ENCODE peak calls at places on chromosomes 4 and X, in seven cellular contexts. S is H9, I is IMR-90, T is mesenchymal stem cell, C is mesendoderm, R is trophoblast cell, O is H1. Y is an unnamed sample.

GRCh38 chrX:85052636-85053343 is 49.1 kb downstream of the APOOL start:
- DNase-seq in S (no peak), I (peak; percentile 86), T (peak; percentile 66), C (peak; percentile 9), R (peak; percentile 11), O (no peak), Y (no peak)

GRCh38 chrX:107571296-107571998 is 56.9 kb upstream of the PRPS1 start:
- DNase-seq in S (no peak), I (peak; percentile 91), T (peak; percentile 93), C (no peak), R (peak; percentile 73), O (no peak), Y (no peak)

GRCh38 chrX:19866626-19867410 is 20.6 kb downstream of the SH3KBP1 start:
- DNase-seq in S (no peak), I (no peak), T (no peak), C (no peak), R (no peak), O (no peak), Y (no peak)

GRCh38 chr4:5609265-5610007 is 98.9 kb downstream of the EVC2 start:
- DNase-seq in S (no peak), I (no peak), T (no peak), C (no peak), R (no peak), O (no peak), Y (no peak)

GRCh38 chr4:89305712-89306437 is 1.7 kb downstream of the GPRIN3 start:
- DNase-seq in S (no peak), I (no peak), T (peak; percentile 61), C (no peak), R (no peak), O (no peak), Y (no peak)

GRCh38 chr4:123976875-123977274 is 580.3 kb downstream of the SPRY1 start:
- DNase-seq in S (no peak), I (no peak), T (peak; percentile 10), C (no peak), R (no peak), O (no peak), Y (no peak)

GRCh38 chr4:17072483-17072882 is 174.0 kb upstream of the LDB2 start:
- DNase-seq in S (no peak), I (peak; percentile 42), T (peak; percentile 55), C (peak; percentile 91), R (no peak), O (no peak), Y (no peak)

GRCh38 chr4:186021461-186022167 is 47.3 kb upstream of the TLR3 start:
- DNase-seq in S (peak; percentile 68), I (peak; percentile 20), T (peak; percentile 29), C (peak; percentile 78), R (no peak), O (peak; percentile 77), Y (peak; percentile 63)

GRCh38 chr4:113293043-113293560 is 243.6 kb downstream of the ANK2 start:
- DNase-seq in S (no peak), I (peak; percentile 68), T (peak; percentile 81), C (peak; percentile 33), R (no peak), O (no peak), Y (no peak)

GRCh38 chr4:189414021-189414420 is 526.7 kb upstream of the FRG1 start:
- DNase-seq in S (no peak), I (no peak), T (no peak), C (no peak), R (no peak), O (no peak), Y (no peak)
- H2BK120ac ChIP-seq in S (no peak overlapping the region), I (no peak overlapping the region), T (no peak overlapping the region), C (no peak overlapping the region), R (no peak overlapping the region), O (no peak overlapping the region), Y (no peak overlapping the region)

DNA sequence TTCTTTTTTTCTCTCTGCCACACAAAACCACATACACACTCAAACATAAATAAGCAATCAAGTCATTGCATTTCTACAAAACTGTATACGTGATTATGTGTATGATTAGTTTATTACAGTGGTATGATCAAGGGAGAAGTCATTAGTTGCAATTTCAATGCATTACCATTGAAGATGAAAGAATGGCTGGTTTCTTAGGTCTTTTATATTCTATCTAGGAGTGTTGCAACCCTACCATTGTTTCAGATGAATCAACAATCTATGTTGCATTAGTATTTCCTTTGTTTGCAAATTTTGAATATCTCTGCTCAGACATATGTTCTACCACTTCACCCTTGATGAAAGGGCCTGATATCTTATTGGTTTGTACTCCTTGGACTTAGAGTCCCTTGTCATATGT is 6.9 kb downstream of the ANXA3 start:
- DNase-seq in S (no peak), I (no peak), T (no peak), C (no peak), R (no peak), O (no peak), Y (no peak)
- H3K4me1 ChIP-seq in S (peaks cover 14% of the 10 kb centered on the region), I (peaks cover 15% of the 10 kb centered on the region), T (peaks cover 3% of the 10 kb centered on the region), C (peaks cover 14% of the 10 kb centered on the region), R (peaks cover 17% of the 10 kb centered on the region), O (peaks cover 11% of the 10 kb centered on the region), Y (peaks cover 3% of the 10 kb centered on the region)

DNA sequence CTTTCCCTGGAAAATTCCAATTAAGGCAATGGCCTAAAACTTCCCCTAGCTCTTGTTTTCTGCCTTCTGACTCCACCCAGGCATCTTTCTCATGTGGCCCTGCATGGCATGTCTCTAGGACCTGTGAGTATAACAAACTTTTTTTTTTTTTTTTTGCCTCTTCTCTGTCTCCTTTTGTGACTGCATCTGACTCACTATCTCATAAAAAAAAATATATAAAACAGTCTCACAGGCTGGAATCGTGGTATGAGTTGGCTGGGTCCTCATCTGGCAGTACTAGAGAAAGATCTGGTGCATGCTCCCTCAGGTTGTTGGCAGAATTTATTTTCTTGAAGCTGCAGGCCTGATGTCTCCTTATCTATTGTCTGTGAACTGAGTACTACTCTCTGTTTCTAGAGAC is 313.9 kb downstream of the TECRL start:
- DNase-seq in S (no peak), I (no peak), T (no peak), C (no peak), R (no peak), O (no peak), Y (no peak)
- H2BK120ac ChIP-seq in S (no peak overlapping the region), I (no peak overlapping the region), T (no peak overlapping the region), C (no peak overlapping the region), R (no peak overlapping the region), O (no peak overlapping the region), Y (no peak overlapping the region)

DNA sequence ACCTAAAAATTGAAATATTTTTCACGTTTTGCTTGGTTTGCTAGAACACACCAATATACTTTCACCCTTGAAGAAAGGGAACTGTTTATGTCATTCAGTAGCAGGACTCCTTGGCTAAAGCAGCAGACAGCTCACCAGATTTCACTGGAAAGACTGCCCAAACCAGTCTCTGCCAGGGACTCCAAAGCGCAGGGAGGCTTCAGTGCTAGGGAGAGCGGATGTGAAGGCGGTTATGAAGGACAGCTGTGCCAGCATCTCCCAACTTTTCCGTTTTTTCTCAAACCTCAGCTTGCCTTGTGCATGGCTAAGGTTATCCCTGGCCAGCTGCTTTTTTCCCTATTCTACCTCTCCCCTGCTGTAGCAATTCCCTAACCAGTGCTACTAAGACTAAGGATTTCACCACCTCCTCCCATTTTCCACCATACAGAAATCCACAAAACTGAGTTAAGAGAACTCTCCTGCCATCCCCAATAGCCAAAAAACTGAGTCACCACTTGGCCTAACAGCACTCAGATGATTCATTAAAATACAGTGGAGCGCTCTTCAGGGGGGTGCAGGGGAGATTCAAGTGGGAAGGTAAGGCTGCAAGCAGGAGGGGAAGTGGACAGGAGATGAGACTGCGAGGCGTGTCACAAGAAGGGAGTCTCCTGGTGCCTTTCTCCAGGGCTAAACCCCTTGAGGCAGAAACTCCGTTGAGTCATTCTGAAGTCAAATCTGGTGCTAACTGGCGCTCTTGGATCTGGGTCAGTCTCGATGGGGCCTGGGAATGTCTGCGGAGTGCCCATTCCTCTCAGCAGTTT is 90.7 kb downstream of the PALLD start:
- DNase-seq in S (no peak), I (peak; percentile 88), T (peak; percentile 83), C (peak; percentile 82), R (peak; percentile 83), O (no peak), Y (no peak)
- H3K4me1 ChIP-seq in S (no peaks in the 10 kb centered on the region), I (peaks cover 18% of the 10 kb centered on the region), T (peaks cover 10% of the 10 kb centered on the region), C (peaks cover 3% of the 10 kb centered on the region), R (peaks cover 21% of the 10 kb centered on the region), O (peaks cover 3% of the 10 kb centered on the region), Y (peaks cover 2% of the 10 kb centered on the region)

DNA sequence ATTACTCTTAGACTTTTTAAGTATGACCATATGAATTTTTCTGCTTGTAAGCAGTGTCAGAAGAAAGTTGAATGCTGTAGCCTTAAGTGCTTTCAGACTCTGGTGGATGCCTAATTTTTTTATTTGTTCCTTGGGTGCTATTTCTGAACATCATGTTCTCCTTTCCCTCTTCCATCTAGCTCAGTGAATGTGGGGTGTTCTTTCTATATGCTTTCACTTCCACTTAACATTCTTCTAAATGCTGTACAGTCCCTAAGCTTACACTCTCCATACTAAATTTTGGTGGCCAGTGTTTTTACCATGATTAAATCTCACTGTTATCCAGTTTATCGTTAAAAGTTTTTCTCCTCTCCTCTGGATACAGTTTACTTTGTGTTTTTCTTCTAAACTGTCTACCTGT is 3.6 kb downstream of the DCK start:
- DNase-seq in S (no peak), I (no peak), T (no peak), C (no peak), R (no peak), O (no peak), Y (no peak)
- H2BK120ac ChIP-seq in S (no peak overlapping the region), I (no peak overlapping the region), T (no peak overlapping the region), C (no peak overlapping the region), R (no peak overlapping the region), O (no peak overlapping the region), Y (no peak overlapping the region)